ENCODE peak calls at places on chromosome 1, in five cellular contexts. One of them, this sample, is unnamed.

GRCh38 chr1:153494976-153495535 is 34.6 kb upstream of the S100A7 start:
- DNase-seq in GM12865: peak
- DNase-seq in germinal center: peak
- DNase-seq in dorsolateral prefrontal cortex: peak
- DNase-seq in HT-29: peak
- DNase-seq in this sample: peak

GRCh38 chr1:115225993-115226700 is 111.9 kb downstream of the NGF start:
- DNase-seq in GM12865: no peak
- DNase-seq in germinal center: no peak
- DNase-seq in dorsolateral prefrontal cortex: no peak
- DNase-seq in HT-29: no peak
- DNase-seq in this sample: no peak

GRCh38 chr1:221892301-221892830 is 150.5 kb upstream of the DUSP10 start:
- DNase-seq in GM12865: no peak
- DNase-seq in germinal center: no peak
- DNase-seq in dorsolateral prefrontal cortex: no peak
- DNase-seq in HT-29: no peak
- DNase-seq in this sample: no peak

GRCh38 chr1:79204774-79205173 is 198.2 kb upstream of the ADGRL4 start:
- DNase-seq in GM12865: no peak
- DNase-seq in germinal center: no peak
- DNase-seq in dorsolateral prefrontal cortex: no peak
- DNase-seq in HT-29: no peak
- DNase-seq in this sample: no peak

GRCh38 chr1:155651861-155652661 is 36.5 kb downstream of the YY1AP1 start:
- DNase-seq in GM12865: no peak
- DNase-seq in germinal center: no peak
- DNase-seq in dorsolateral prefrontal cortex: no peak
- DNase-seq in HT-29: peak
- DNase-seq in this sample: no peak

GRCh38 chr1:203765029-203765837 is at the start of gene LAX1:
- DNase-seq in GM12865: peak
- DNase-seq in germinal center: peak
- DNase-seq in dorsolateral prefrontal cortex: no peak
- DNase-seq in HT-29: no peak
- DNase-seq in this sample: no peak

GRCh38 chr1:89171067-89171438 is 4.8 kb downstream of the GBP7 start:
- DNase-seq in GM12865: no peak
- DNase-seq in germinal center: no peak
- DNase-seq in dorsolateral prefrontal cortex: no peak
- DNase-seq in HT-29: no peak
- DNase-seq in this sample: no peak

GRCh38 chr1:42747125-42747524 is 7.1 kb upstream of the CLDN19 start:
- DNase-seq in GM12865: peak
- DNase-seq in germinal center: peak
- DNase-seq in dorsolateral prefrontal cortex: peak
- DNase-seq in HT-29: peak
- DNase-seq in this sample: peak

GRCh38 chr1:100187912-100188311 is 9.9 kb upstream of the LRRC39 start:
- DNase-seq in GM12865: no peak
- DNase-seq in germinal center: no peak
- DNase-seq in dorsolateral prefrontal cortex: no peak
- DNase-seq in HT-29: no peak
- DNase-seq in this sample: no peak

GRCh38 chr1:89381617-89382016 is 17.8 kb downstream of the GBP6 start:
- DNase-seq in GM12865: no peak
- DNase-seq in germinal center: no peak
- DNase-seq in dorsolateral prefrontal cortex: no peak
- DNase-seq in HT-29: peak
- DNase-seq in this sample: no peak

This sample was measured in SK-MEL-5.